ENCODE peak calls at places on chromosomes 16 and 17, in four cellular contexts. H is thoracic aorta, D is cardiac muscle cell, X is endothelial cell of umbilical vein. K is an unnamed sample.

GRCh38 chr17:79991924-79992656 is 43.6 kb downstream of the TBC1D16 start:
- DNase-seq in H (no peak), D (no peak), X (no peak), K (peak; percentile 39)

GRCh38 chr16:9791566-9791965 is 390.7 kb downstream of the GRIN2A start:
- DNase-seq in H (no peak), D (no peak), X (no peak), K (no peak)

GRCh38 chr16:31010539-31010938 is at the start of gene STX1B:
- DNase-seq in H (no peak), D (peak; percentile 77), X (no peak), K (peak; percentile 67)

GRCh38 chr17:2926019-2926650 is 129.9 kb downstream of the RAP1GAP2 start:
- DNase-seq in H (no peak), D (no peak), X (no peak), K (peak; percentile 73)

GRCh38 chr16:79417465-79418093 is 183.0 kb downstream of the MAF start:
- DNase-seq in H (no peak), D (no peak), X (no peak), K (no peak)

GRCh38 chr17:4739122-4740024 is at the start of the genes CXCL16 and ZMYND15:
- DNase-seq in H (no peak), D (peak; percentile 46), X (peak; percentile 49), K (peak; percentile 11)

GRCh38 chr17:72077326-72077960 is 43.4 kb upstream of the SOX9 start:
- DNase-seq in H (no peak), D (no peak), X (no peak), K (no peak)

GRCh38 chr16:73951541-73951940 is 345.1 kb upstream of the PSMD7 start:
- DNase-seq in H (no peak), D (peak; percentile 2), X (no peak), K (no peak)

GRCh38 chr17:57921342-57921741 is 33.9 kb downstream of the CUEDC1 start:
- DNase-seq in H (no peak), D (no peak), X (no peak), K (no peak)

GRCh38 chr17:14308636-14308964 is 7.7 kb downstream of the HS3ST3B1 start:
- DNase-seq in H (no peak), D (no peak), X (no peak), K (no peak)

GRCh38 chr16:53872248-53873221 is 168.6 kb downstream of the FTO start:
- DNase-seq in H (no peak), D (no peak), X (no peak), K (no peak)

GRCh38 chr16:61946019-61946418 is 90.2 kb downstream of the CDH8 start:
- DNase-seq in H (no peak), D (no peak), X (no peak), K (no peak)

GRCh38 chr17:37493249-37494027 is 3.7 kb downstream of the DUSP14 start:
- DNase-seq in H (no peak), D (no peak), X (no peak), K (no peak)

GRCh38 chr17:50625032-50625871 is 9.4 kb upstream of the ABCC3 start:
- DNase-seq in H (no peak), D (no peak), X (no peak), K (peak; percentile 52)

GRCh38 chr16:83680980-83681379 is 126.8 kb upstream of the HSBP1 start:
- DNase-seq in H (no peak), D (no peak), X (no peak), K (no peak)

GRCh38 chr17:56908061-56908542 is 5.7 kb downstream of the TRIM25 start:
- DNase-seq in H (no peak), D (no peak), X (no peak), K (no peak)

GRCh38 chr16:78878570-78878969 is 722.0 kb downstream of the MAF start:
- DNase-seq in H (no peak), D (no peak), X (no peak), K (no peak)

GRCh38 chr16:6573577-6573976 is 759.1 kb upstream of the RBFOX1 start:
- DNase-seq in H (no peak), D (peak; percentile 70), X (no peak), K (peak; percentile 53)

GRCh38 chr16:50298591-50299507 is 32.5 kb downstream of the ADCY7 start:
- DNase-seq in H (no peak), D (no peak), X (no peak), K (no peak)

GRCh38 chr16:1537763-1538289 is 4.4 kb downstream of the TMEM204 start:
- DNase-seq in H (no peak), D (no peak), X (no peak), K (peak; percentile 3)

GRCh38 chr17:488993-489757 is 136.6 kb upstream of the RPH3AL start:
- DNase-seq in H (no peak), D (peak; percentile 22), X (peak; percentile 51), K (no peak)

GRCh38 chr17:82901836-82902235 is 62.0 kb upstream of the ZNF750 start:
- DNase-seq in H (no peak), D (no peak), X (no peak), K (no peak)

GRCh38 chr17:74566132-74566753 is 1.1 kb downstream of the CD300H start:
- DNase-seq in H (no peak), D (peak; percentile 61), X (peak; percentile 5), K (peak; percentile 65)

GRCh38 chr16:49466881-49467280 is 93.3 kb downstream of the C16orf78 start:
- DNase-seq in H (no peak), D (no peak), X (no peak), K (no peak)

GRCh38 chr17:7242717-7243576 is 698 bp upstream of the GABARAP start:
- DNase-seq in H (peak; percentile 88), D (peak; percentile 98), X (peak; percentile 96), K (peak; percentile 88)
- TF ChIP-seq CTCF in H (no peak), D (no peak), X (no peak), K (no peak)

GRCh38 chr16:88762941-88763340 is 22.1 kb downstream of the PIEZO1 start:
- DNase-seq in H (no peak), D (no peak), X (no peak), K (no peak)
- H3K36me3 ChIP-seq in H (no peaks in the 10 kb centered on the region), D (no peaks in the 10 kb centered on the region), X (no peaks in the 10 kb centered on the region), K (no peaks in the 10 kb centered on the region)

GRCh38 chr16:68839831-68840230 is 3.5 kb upstream of the TANGO6 start:
- DNase-seq in H (no peak), D (no peak), X (no peak), K (no peak)

GRCh38 chr16:68848786-68849185 is 5.5 kb downstream of the TANGO6 start:
- DNase-seq in H (no peak), D (no peak), X (no peak), K (no peak)

GRCh38 chr16:68844211-68844564 is 857 bp downstream of the TANGO6 start:
- DNase-seq in H (no peak), D (no peak), X (no peak), K (no peak)

GRCh38 chr16:68843482-68844210 is at the start of gene TANGO6:
- DNase-seq in H (peak; percentile 68), D (peak; percentile 91), X (peak; percentile 86), K (peak; percentile 90)
- TF ChIP-seq CTCF in H (no peak), D (peak; percentile 36), X (peak; percentile 60), K (peak; percentile 65)

DNA sequence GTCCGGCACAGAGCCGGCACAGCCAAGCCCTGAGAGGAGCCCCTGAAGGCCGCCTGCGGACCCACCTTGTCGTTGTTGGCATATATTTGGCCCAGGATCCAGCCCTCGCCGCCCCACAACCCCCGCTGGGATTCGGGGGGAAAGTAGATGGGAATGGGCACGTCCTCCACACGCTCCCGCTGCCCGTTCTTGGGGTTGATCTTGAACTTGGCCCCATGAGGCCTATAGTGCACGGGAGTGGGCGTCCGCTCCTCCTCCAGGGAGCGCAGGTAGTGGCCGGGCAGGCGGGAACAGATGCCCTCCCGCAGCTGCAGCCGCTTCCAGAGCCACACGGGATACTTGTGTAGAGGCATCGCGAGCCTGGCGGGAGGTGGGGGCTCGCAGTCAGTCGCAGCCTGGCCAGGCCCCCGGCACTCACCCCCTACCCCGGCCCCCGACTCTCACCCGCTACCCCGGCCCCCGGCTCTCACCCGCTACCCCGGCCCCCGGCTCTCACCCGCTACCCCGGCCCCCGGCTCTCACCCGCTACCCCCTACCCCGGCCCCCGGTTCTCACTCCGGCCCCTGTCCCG is 387 bp downstream of the MRPL28 start:
- DNase-seq in H (no peak), D (peak; percentile 64), X (no peak), K (no peak)
- H3K36me3 ChIP-seq in H (peaks cover 43% of the 10 kb centered on the region), D (peaks cover 35% of the 10 kb centered on the region), X (peaks cover 7% of the 10 kb centered on the region), K (peaks cover 25% of the 10 kb centered on the region)

GRCh38 chr16:27402569-27402963 is 592 bp downstream of the IL21R start:
- DNase-seq in H (no peak), D (no peak), X (no peak), K (no peak)

GRCh38 chr16:27401768-27402568 is at the start of gene IL21R:
- DNase-seq in H (no peak), D (no peak), X (no peak), K (no peak)

GRCh38 chr16:27400751-27401620 is 988 bp upstream of the IL21R start:
- DNase-seq in H (no peak), D (no peak), X (no peak), K (no peak)

GRCh38 chr16:27398894-27399853 is 2.8 kb upstream of the IL21R start:
- DNase-seq in H (no peak), D (no peak), X (no peak), K (no peak)

GRCh38 chr16:27399969-27400368 is 2.0 kb upstream of the IL21R start:
- DNase-seq in H (no peak), D (no peak), X (no peak), K (no peak)
- TF ChIP-seq CTCF in H (no peak), D (no peak), X (no peak), K (no peak)

K was measured in BE2C.